ENCODE peak calls at places on chromosomes 13 and 19, in eight cellular contexts. B is right lobe of liver, C is ovary, K is left ventricle myocardium inferior, D is dorsolateral prefrontal cortex, S is mammary epithelial cell, Z is AG04450, U is IMR-90. J is an unnamed sample.

GRCh38 chr13:93727301-93728141 is 500.9 kb downstream of the GPC6 start:
- DNase-seq in B (no peak), C (no peak), K (no peak), D (no peak), S (peak), Z (no peak), U (peak), J (no peak)

GRCh38 chr13:110758195-110758594 is 44.7 kb downstream of the ING1 start:
- DNase-seq in B (no peak), C (no peak), K (no peak), D (no peak), S (peak), Z (no peak), U (peak), J (no peak)

GRCh38 chr13:34657716-34658115 is 284.4 kb upstream of the NBEA start:
- DNase-seq in B (no peak), C (no peak), K (no peak), D (no peak), S (peak), Z (peak), U (peak), J (no peak)

GRCh38 chr13:36819811-36820140 is 754 bp downstream of the RFXAP start:
- DNase-seq in B (no peak), C (no peak), K (no peak), D (no peak), S (peak), Z (no peak), U (peak), J (no peak)

GRCh38 chr19:18496167-18496979 is 25.5 kb downstream of the ELL start:
- DNase-seq in B (peak), C (no peak), K (peak), D (no peak), S (peak), Z (no peak), U (peak), J (peak)

GRCh38 chr19:54572696-54573311 is 786 bp upstream of the LILRA2 start:
- DNase-seq in B (no peak), C (no peak), K (peak), D (no peak), S (no peak), Z (no peak), U (no peak), J (peak)

GRCh38 chr13:65679240-65679639 is 1550.9 kb downstream of the PCDH9 start:
- DNase-seq in B (no peak), C (no peak), K (no peak), D (no peak), S (no peak), Z (no peak), U (peak), J (no peak)

GRCh38 chr13:96238861-96239260 is 149.0 kb downstream of the HS6ST3 start:
- DNase-seq in B (no peak), C (no peak), K (no peak), D (no peak), S (peak), Z (no peak), U (no peak), J (no peak)

GRCh38 chr13:78606471-78607408 is 3.4 kb upstream of the POU4F1 start:
- DNase-seq in B (no peak), C (no peak), K (no peak), D (no peak), S (no peak), Z (no peak), U (no peak), J (no peak)

GRCh38 chr13:99281811-99282263 is 23.7 kb upstream of the GPR18 start:
- DNase-seq in B (peak), C (no peak), K (peak), D (no peak), S (no peak), Z (no peak), U (no peak), J (peak)

GRCh38 chr19:20860339-20860738 is 62.7 kb upstream of the ZNF85 start:
- DNase-seq in B (no peak), C (no peak), K (no peak), D (no peak), S (no peak), Z (no peak), U (no peak), J (no peak)

GRCh38 chr13:64459778-64460177 is 2770.4 kb downstream of the PCDH9 start:
- DNase-seq in B (no peak), C (no peak), K (no peak), D (no peak), S (no peak), Z (no peak), U (no peak), J (no peak)

GRCh38 chr19:752652-753517 is 2.0 kb downstream of the MISP start:
- DNase-seq in B (no peak), C (peak), K (no peak), D (no peak), S (peak), Z (peak), U (peak), J (peak)

GRCh38 chr19:7559102-7559501 is 23.6 kb downstream of the PNPLA6 start:
- DNase-seq in B (no peak), C (no peak), K (no peak), D (no peak), S (no peak), Z (no peak), U (no peak), J (no peak)

GRCh38 chr19:10262771-10263170 is 8.1 kb upstream of the ICAM1 start:
- DNase-seq in B (no peak), C (no peak), K (no peak), D (no peak), S (no peak), Z (no peak), U (peak), J (no peak)

GRCh38 chr19:53906211-53907192 is 2.6 kb upstream of the CACNG7 start:
- DNase-seq in B (peak), C (no peak), K (peak), D (peak), S (no peak), Z (no peak), U (no peak), J (peak)

GRCh38 chr19:28436320-28436719 is 776.6 kb downstream of the UQCRFS1 start:
- DNase-seq in B (no peak), C (no peak), K (no peak), D (no peak), S (no peak), Z (no peak), U (no peak), J (no peak)

GRCh38 chr13:94309997-94310842 is 169.3 kb downstream of the DCT start:
- DNase-seq in B (no peak), C (no peak), K (no peak), D (no peak), S (peak), Z (peak), U (peak), J (no peak)

GRCh38 chr19:16330368-16330801 is 5.8 kb downstream of the KLF2 start:
- DNase-seq in B (peak), C (peak), K (peak), D (no peak), S (peak), Z (no peak), U (peak), J (peak)

GRCh38 chr13:73598021-73598712 is 536.0 kb downstream of the KLF12 start:
- DNase-seq in B (no peak), C (no peak), K (no peak), D (no peak), S (peak), Z (peak), U (peak), J (no peak)

GRCh38 chr13:109700176-109700575 is 86.2 kb downstream of the IRS2 start:
- DNase-seq in B (peak), C (peak), K (peak), D (no peak), S (peak), Z (no peak), U (peak), J (peak)

GRCh38 chr13:67071918-67072598 is 158.1 kb downstream of the PCDH9 start:
- DNase-seq in B (no peak), C (no peak), K (no peak), D (no peak), S (no peak), Z (no peak), U (no peak), J (no peak)

GRCh38 chr13:58852076-58852475 is 1220.5 kb downstream of the PCDH17 start:
- DNase-seq in B (no peak), C (no peak), K (no peak), D (no peak), S (peak), Z (no peak), U (no peak), J (no peak)

GRCh38 chr13:85650613-85651012 is 148.6 kb downstream of the SLITRK6 start:
- DNase-seq in B (no peak), C (no peak), K (no peak), D (no peak), S (peak), Z (no peak), U (no peak), J (no peak)

GRCh38 chr19:42442833-42443232 is at the start of gene CXCL17:
- DNase-seq in B (no peak), C (no peak), K (no peak), D (no peak), S (no peak), Z (no peak), U (no peak), J (no peak)

GRCh38 chr13:29497137-29497654 is 98.3 kb downstream of the SLC7A1 start:
- DNase-seq in B (no peak), C (peak), K (peak), D (no peak), S (no peak), Z (peak), U (peak), J (no peak)

GRCh38 chr19:5968431-5969373 is 9.2 kb downstream of the RANBP3 start:
- DNase-seq in B (no peak), C (no peak), K (no peak), D (no peak), S (peak), Z (no peak), U (no peak), J (peak)

GRCh38 chr19:35327642-35328041 is 1.3 kb upstream of the CD22 start:
- DNase-seq in B (no peak), C (no peak), K (no peak), D (no peak), S (no peak), Z (no peak), U (no peak), J (no peak)

GRCh38 chr13:65275838-65276630 is 1954.1 kb downstream of the PCDH9 start:
- DNase-seq in B (peak), C (no peak), K (no peak), D (no peak), S (no peak), Z (no peak), U (no peak), J (no peak)

GRCh38 chr19:46782355-46783019 is 5.9 kb downstream of the SLC1A5 start:
- DNase-seq in B (no peak), C (no peak), K (no peak), D (no peak), S (no peak), Z (no peak), U (no peak), J (no peak)

GRCh38 chr13:28820099-28821051 is at the start of gene MTUS2:
- DNase-seq in B (peak), C (no peak), K (no peak), D (no peak), S (peak), Z (no peak), U (no peak), J (no peak)

GRCh38 chr19:5125797-5126497 is 157.0 kb downstream of the KDM4B start:
- DNase-seq in B (no peak), C (no peak), K (no peak), D (no peak), S (no peak), Z (no peak), U (peak), J (no peak)

GRCh38 chr13:114128624-114129522 is 3.5 kb downstream of the RASA3 start:
- DNase-seq in B (peak), C (no peak), K (peak), D (no peak), S (no peak), Z (peak), U (peak), J (peak)

GRCh38 chr19:57406516-57407123 is 4.3 kb upstream of the ZNF17 start:
- DNase-seq in B (peak), C (no peak), K (peak), D (no peak), S (peak), Z (peak), U (peak), J (peak)

GRCh38 chr13:31436478-31436877 is 236.7 kb downstream of the B3GLCT start:
- DNase-seq in B (no peak), C (no peak), K (no peak), D (no peak), S (no peak), Z (no peak), U (no peak), J (no peak)

GRCh38 chr19:38433268-38433733 is at the start of gene RYR1:
- DNase-seq in B (peak), C (no peak), K (peak), D (peak), S (no peak), Z (no peak), U (no peak), J (peak)

GRCh38 chr19:55179570-55180484 is at the start of gene SYT5:
- DNase-seq in B (peak), C (peak), K (peak), D (no peak), S (peak), Z (no peak), U (no peak), J (no peak)

GRCh38 chr13:102944821-102945220 is 99.0 kb downstream of the ERCC5 start:
- DNase-seq in B (no peak), C (no peak), K (no peak), D (no peak), S (no peak), Z (no peak), U (no peak), J (no peak)

GRCh38 chr13:38872693-38873092 is 117.9 kb downstream of the STOML3 start:
- DNase-seq in B (peak), C (peak), K (no peak), D (peak), S (peak), Z (no peak), U (peak), J (peak)
- TF ChIP-seq CTCF in B (peak), C (no peak), K (peak), D (peak), S (peak), Z (peak), U (peak), J (peak)

GRCh38 chr13:46386996-46387851 is at the start of gene RUBCNL:
- DNase-seq in B (peak), C (no peak), K (peak), D (no peak), S (peak), Z (no peak), U (no peak), J (peak)
- H3K4me3 ChIP-seq in B (peak), C (peak), K (peak), D (peak), S (peak), Z (peak), U (no peak), J (peak)

DNA sequence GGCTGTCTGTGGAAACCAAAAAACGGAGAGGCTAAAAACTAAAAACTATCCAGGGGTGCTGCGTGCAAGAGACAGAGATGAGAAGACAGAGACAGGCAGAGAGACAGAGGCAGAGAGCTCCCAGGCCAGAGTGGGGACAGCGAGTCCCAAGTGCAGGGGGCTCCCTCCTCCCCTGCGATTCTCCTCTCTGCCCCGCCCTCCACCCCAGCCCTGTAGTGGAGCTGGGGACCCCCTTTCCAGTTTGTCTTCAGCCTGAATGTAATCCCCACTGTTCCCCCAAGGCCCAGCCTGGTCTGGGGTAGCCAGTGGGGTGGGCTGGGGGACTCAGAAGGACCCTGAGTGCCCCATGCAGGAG is 2.0 kb downstream of the NFIC start:
- DNase-seq in B (no peak), C (no peak), K (no peak), D (no peak), S (no peak), Z (no peak), U (no peak), J (no peak)
- H3K27ac ChIP-seq in B (peak), C (peak), K (peak), D (peak), S (no peak), Z (peak), U (peak), J (peak)

GRCh38 chr13:43132911-43133310 is 109.5 kb downstream of the DNAJC15 start:
- DNase-seq in B (no peak), C (no peak), K (no peak), D (no peak), S (no peak), Z (no peak), U (no peak), J (no peak)

GRCh38 chr13:43129511-43130130 is 106.2 kb downstream of the DNAJC15 start:
- DNase-seq in B (no peak), C (no peak), K (no peak), D (no peak), S (no peak), Z (no peak), U (no peak), J (no peak)

GRCh38 chr13:43134896-43135295 is 111.5 kb downstream of the DNAJC15 start:
- DNase-seq in B (no peak), C (no peak), K (no peak), D (no peak), S (no peak), Z (no peak), U (no peak), J (no peak)

GRCh38 chr13:43133792-43134191 is 110.4 kb downstream of the DNAJC15 start:
- DNase-seq in B (no peak), C (no peak), K (no peak), D (no peak), S (no peak), Z (no peak), U (no peak), J (no peak)

GRCh38 chr13:43132228-43132627 is 108.8 kb downstream of the DNAJC15 start:
- DNase-seq in B (no peak), C (no peak), K (no peak), D (no peak), S (peak), Z (no peak), U (peak), J (no peak)
- TF ChIP-seq CTCF in B (peak), C (peak), K (peak), D (no peak), S (peak), Z (peak), U (peak), J (peak)

GRCh38 chr13:76980075-76980718 is 11.7 kb upstream of the CLN5 start:
- DNase-seq in B (peak), C (peak), K (peak), D (peak), S (peak), Z (peak), U (peak), J (peak)
- H3K4me3 ChIP-seq in B (peak), C (peak), K (peak), D (peak), S (peak), Z (peak), U (peak), J (peak)